ENCODE peak calls at places on chromosome 9, in five cellular contexts. One of them, this sample, is unnamed.
A peak's percentile ranks its signal among the peaks of the same experiment; 100 is the strongest.

GRCh38 chr9:135747311-135747710 is 45.3 kb downstream of the KCNT1 start:
- DNase-seq in GM12878: no peak
- DNase-seq in HCT116: no peak
- DNase-seq in K562: no peak
- DNase-seq in HepG2: no peak
- DNase-seq in this sample: no peak

GRCh38 chr9:14271078-14271673 is 42.8 kb downstream of the NFIB start:
- DNase-seq in GM12878: no peak
- DNase-seq in HCT116: no peak
- DNase-seq in K562: peak; percentile 6
- DNase-seq in HepG2: peak; percentile 64
- DNase-seq in this sample: peak; percentile 47

GRCh38 chr9:37542895-37543294 is 33.3 kb downstream of the FBXO10 start:
- DNase-seq in GM12878: no peak
- DNase-seq in HCT116: no peak
- DNase-seq in K562: no peak
- DNase-seq in HepG2: no peak
- DNase-seq in this sample: no peak

GRCh38 chr9:37950561-37950960 is 46.6 kb upstream of the SLC25A51 start:
- DNase-seq in GM12878: no peak
- DNase-seq in HCT116: no peak
- DNase-seq in K562: no peak
- DNase-seq in HepG2: no peak
- DNase-seq in this sample: peak; percentile 16

GRCh38 chr9:78407636-78408312 is 110.8 kb downstream of the PSAT1 start:
- DNase-seq in GM12878: no peak
- DNase-seq in HCT116: no peak
- DNase-seq in K562: no peak
- DNase-seq in HepG2: no peak
- DNase-seq in this sample: no peak

GRCh38 chr9:111633389-111633736 is 2.2 kb downstream of the DNAJC25 start:
- DNase-seq in GM12878: no peak
- DNase-seq in HCT116: no peak
- DNase-seq in K562: no peak
- DNase-seq in HepG2: no peak
- DNase-seq in this sample: no peak

GRCh38 chr9:106885451-106885850 is 22.5 kb downstream of the ZNF462 start:
- DNase-seq in GM12878: no peak
- DNase-seq in HCT116: no peak
- DNase-seq in K562: no peak
- DNase-seq in HepG2: no peak
- DNase-seq in this sample: no peak

GRCh38 chr9:28207657-28208056 is 634.4 kb upstream of the C9orf72 start:
- DNase-seq in GM12878: no peak
- DNase-seq in HCT116: no peak
- DNase-seq in K562: no peak
- DNase-seq in HepG2: no peak
- DNase-seq in this sample: no peak

GRCh38 chr9:117094493-117094892 is 320.4 kb downstream of the ASTN2 start:
- DNase-seq in GM12878: no peak
- DNase-seq in HCT116: no peak
- DNase-seq in K562: no peak
- DNase-seq in HepG2: no peak
- DNase-seq in this sample: no peak

GRCh38 chr9:38375572-38375963 is 16.9 kb upstream of the ALDH1B1 start:
- DNase-seq in GM12878: no peak
- DNase-seq in HCT116: no peak
- DNase-seq in K562: no peak
- DNase-seq in HepG2: no peak
- DNase-seq in this sample: no peak

GRCh38 chr9:1941989-1942388 is 73.2 kb upstream of the SMARCA2 start:
- DNase-seq in GM12878: no peak
- DNase-seq in HCT116: no peak
- DNase-seq in K562: no peak
- DNase-seq in HepG2: no peak
- DNase-seq in this sample: peak; percentile 39

GRCh38 chr9:14159440-14160222 is 154.3 kb downstream of the NFIB start:
- DNase-seq in GM12878: no peak
- DNase-seq in HCT116: no peak
- DNase-seq in K562: no peak
- DNase-seq in HepG2: no peak
- DNase-seq in this sample: no peak

GRCh38 chr9:91865041-91865440 is 85.0 kb downstream of the ROR2 start:
- DNase-seq in GM12878: no peak
- DNase-seq in HCT116: no peak
- DNase-seq in K562: no peak
- DNase-seq in HepG2: no peak
- DNase-seq in this sample: no peak

GRCh38 chr9:116095403-116095802 is 58.2 kb upstream of the PAPPA start:
- DNase-seq in GM12878: no peak
- DNase-seq in HCT116: no peak
- DNase-seq in K562: no peak
- DNase-seq in HepG2: no peak
- DNase-seq in this sample: no peak

GRCh38 chr9:109349431-109349846 is 28.6 kb upstream of the EPB41L4B start:
- DNase-seq in GM12878: no peak
- DNase-seq in HCT116: no peak
- DNase-seq in K562: no peak
- DNase-seq in HepG2: no peak
- DNase-seq in this sample: no peak

GRCh38 chr9:94719878-94720277 is 6.6 kb upstream of the AOPEP start:
- DNase-seq in GM12878: no peak
- DNase-seq in HCT116: no peak
- DNase-seq in K562: no peak
- DNase-seq in HepG2: no peak
- DNase-seq in this sample: no peak

GRCh38 chr9:75010570-75010969 is 17.5 kb downstream of the CARNMT1 start:
- DNase-seq in GM12878: no peak
- DNase-seq in HCT116: no peak
- DNase-seq in K562: no peak
- DNase-seq in HepG2: no peak
- DNase-seq in this sample: no peak

GRCh38 chr9:32456564-32456963 is 69.4 kb downstream of the RIGI start:
- DNase-seq in GM12878: no peak
- DNase-seq in HCT116: no peak
- DNase-seq in K562: no peak
- DNase-seq in HepG2: peak; percentile 82
- DNase-seq in this sample: no peak

GRCh38 chr9:114317665-114318357 is 5.1 kb upstream of the ORM1 start:
- DNase-seq in GM12878: no peak
- DNase-seq in HCT116: no peak
- DNase-seq in K562: no peak
- DNase-seq in HepG2: no peak
- DNase-seq in this sample: no peak

GRCh38 chr9:95810814-95811213 is 64.7 kb upstream of the ERCC6L2 start:
- DNase-seq in GM12878: no peak
- DNase-seq in HCT116: no peak
- DNase-seq in K562: no peak
- DNase-seq in HepG2: no peak
- DNase-seq in this sample: no peak

GRCh38 chr9:136835162-136835931 is 6.9 kb upstream of the AJM1 start:
- DNase-seq in GM12878: no peak
- DNase-seq in HCT116: no peak
- DNase-seq in K562: no peak
- DNase-seq in HepG2: no peak
- DNase-seq in this sample: no peak

GRCh38 chr9:89278551-89278950 is 32.4 kb upstream of the CKS2 start:
- DNase-seq in GM12878: no peak
- DNase-seq in HCT116: no peak
- DNase-seq in K562: no peak
- DNase-seq in HepG2: no peak
- DNase-seq in this sample: no peak

GRCh38 chr9:89992326-89993208 is 387.8 kb downstream of the GADD45G start:
- DNase-seq in GM12878: no peak
- DNase-seq in HCT116: no peak
- DNase-seq in K562: no peak
- DNase-seq in HepG2: no peak
- DNase-seq in this sample: no peak

GRCh38 chr9:68417762-68418161 is 61.4 kb downstream of the PGM5 start:
- DNase-seq in GM12878: no peak
- DNase-seq in HCT116: no peak
- DNase-seq in K562: no peak
- DNase-seq in HepG2: no peak
- DNase-seq in this sample: no peak

GRCh38 chr9:33287087-33287490 is 3.2 kb upstream of the NFX1 start:
- DNase-seq in GM12878: no peak
- DNase-seq in HCT116: peak; percentile 46
- DNase-seq in K562: peak; percentile 32
- DNase-seq in HepG2: peak; percentile 67
- DNase-seq in this sample: peak; percentile 85

GRCh38 chr9:551986-552930 is 289.2 kb upstream of the DMRT1 start:
- DNase-seq in GM12878: no peak
- DNase-seq in HCT116: no peak
- DNase-seq in K562: no peak
- DNase-seq in HepG2: no peak
- DNase-seq in this sample: no peak

GRCh38 chr9:109313351-109313750 is 7.5 kb downstream of the EPB41L4B start:
- DNase-seq in GM12878: no peak
- DNase-seq in HCT116: no peak
- DNase-seq in K562: no peak
- DNase-seq in HepG2: peak; percentile 50
- DNase-seq in this sample: no peak

GRCh38 chr9:134374301-134375010 is 48.2 kb downstream of the RXRA start:
- DNase-seq in GM12878: no peak
- DNase-seq in HCT116: no peak
- DNase-seq in K562: no peak
- DNase-seq in HepG2: no peak
- DNase-seq in this sample: no peak

GRCh38 chr9:110030632-110031031 is 177.3 kb downstream of the C9orf152 start:
- DNase-seq in GM12878: no peak
- DNase-seq in HCT116: no peak
- DNase-seq in K562: no peak
- DNase-seq in HepG2: no peak
- DNase-seq in this sample: no peak

GRCh38 chr9:83219154-83219923 is 156.4 kb upstream of the RASEF start:
- DNase-seq in GM12878: no peak
- DNase-seq in HCT116: peak; percentile 47
- DNase-seq in K562: peak; percentile 26
- DNase-seq in HepG2: peak; percentile 77
- DNase-seq in this sample: peak; percentile 96

DNA sequence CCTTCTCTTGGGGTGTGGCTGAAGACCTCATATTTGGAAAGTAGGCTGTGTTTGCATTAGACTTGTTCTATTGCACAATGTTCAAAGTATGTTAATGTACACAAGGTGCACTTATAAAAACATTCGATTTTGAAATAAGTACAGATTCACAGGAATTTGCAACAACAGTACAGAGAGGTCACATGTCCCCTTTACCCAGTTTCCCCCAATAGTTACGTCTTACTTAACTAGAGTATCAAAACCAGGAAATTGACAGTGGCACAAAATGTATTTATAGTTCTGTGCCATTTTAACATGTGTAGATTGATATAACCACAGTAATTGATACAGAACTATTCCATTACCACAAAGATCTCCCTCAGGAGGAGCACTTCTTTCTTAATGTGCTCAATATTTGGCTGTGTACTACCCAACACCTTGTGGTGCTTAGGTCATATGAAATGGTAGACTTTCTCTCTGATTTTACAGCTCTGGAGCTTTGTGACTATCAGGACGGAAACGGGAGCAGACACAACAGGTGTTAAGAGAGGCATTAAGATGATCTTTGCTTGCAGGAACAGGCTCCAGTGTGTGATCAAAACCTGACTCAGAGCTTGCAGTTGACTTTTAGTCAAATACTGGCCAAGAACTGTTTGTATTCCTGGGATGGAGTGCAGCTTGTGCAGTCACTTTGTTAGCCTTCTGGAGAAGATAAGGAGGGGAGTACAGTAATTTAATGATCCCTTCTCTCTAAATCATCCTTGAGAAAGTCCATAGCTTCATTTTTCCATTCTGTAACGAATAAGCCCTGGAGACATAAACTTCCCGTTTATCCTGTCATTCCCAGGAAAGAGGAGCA is 2.7 kb upstream of the STOM start:
- DNase-seq in GM12878: no peak
- DNase-seq in HCT116: no peak
- DNase-seq in K562: peak; percentile 46
- DNase-seq in HepG2: peak; percentile 94
- DNase-seq in this sample: no peak
- H3K4me1 ChIP-seq in GM12878: peaks cover 7% of the 10 kb centered on the region
- H3K4me1 ChIP-seq in HCT116: no peaks in the 10 kb centered on the region
- H3K4me1 ChIP-seq in K562: peaks cover 30% of the 10 kb centered on the region
- H3K4me1 ChIP-seq in HepG2: peaks cover 58% of the 10 kb centered on the region
- H3K4me1 ChIP-seq in this sample: peaks cover 13% of the 10 kb centered on the region

GRCh38 chr9:108286807-108287206 is 569.0 kb downstream of the ACTL7B start:
- DNase-seq in GM12878: no peak
- DNase-seq in HCT116: no peak
- DNase-seq in K562: no peak
- DNase-seq in HepG2: no peak
- DNase-seq in this sample: no peak

GRCh38 chr9:108296056-108296455 is 559.7 kb downstream of the ACTL7B start:
- DNase-seq in GM12878: no peak
- DNase-seq in HCT116: no peak
- DNase-seq in K562: no peak
- DNase-seq in HepG2: no peak
- DNase-seq in this sample: no peak

GRCh38 chr9:108291586-108291932 is 564.2 kb downstream of the ACTL7B start:
- DNase-seq in GM12878: no peak
- DNase-seq in HCT116: no peak
- DNase-seq in K562: no peak
- DNase-seq in HepG2: no peak
- DNase-seq in this sample: no peak

GRCh38 chr9:108290839-108291585 is 564.8 kb downstream of the ACTL7B start:
- DNase-seq in GM12878: no peak
- DNase-seq in HCT116: no peak
- DNase-seq in K562: no peak
- DNase-seq in HepG2: no peak
- DNase-seq in this sample: no peak
- TF ChIP-seq REST in GM12878: no peak
- TF ChIP-seq REST in HCT116: no peak
- TF ChIP-seq REST in K562: no peak
- TF ChIP-seq REST in HepG2: no peak
- TF ChIP-seq REST in this sample: no peak

GRCh38 chr9:21970001-21970799 is 24.0 kb downstream of the CDKN2A start:
- DNase-seq in GM12878: no peak
- DNase-seq in HCT116: no peak
- DNase-seq in K562: no peak
- DNase-seq in HepG2: no peak
- DNase-seq in this sample: peak; percentile 44

GRCh38 chr9:21970800-21971620 is 23.2 kb downstream of the CDKN2A start:
- DNase-seq in GM12878: no peak
- DNase-seq in HCT116: no peak
- DNase-seq in K562: no peak
- DNase-seq in HepG2: no peak
- DNase-seq in this sample: peak; percentile 50

GRCh38 chr9:21967707-21968106 is 26.5 kb downstream of the CDKN2A start:
- DNase-seq in GM12878: no peak
- DNase-seq in HCT116: no peak
- DNase-seq in K562: no peak
- DNase-seq in HepG2: no peak
- DNase-seq in this sample: peak; percentile 26

GRCh38 chr9:21968331-21969010 is 25.7 kb downstream of the CDKN2A start:
- DNase-seq in GM12878: no peak
- DNase-seq in HCT116: no peak
- DNase-seq in K562: no peak
- DNase-seq in HepG2: no peak
- DNase-seq in this sample: peak; percentile 59

GRCh38 chr9:21969011-21969935 is 24.9 kb downstream of the CDKN2A start:
- DNase-seq in GM12878: no peak
- DNase-seq in HCT116: no peak
- DNase-seq in K562: no peak
- DNase-seq in HepG2: no peak
- DNase-seq in this sample: peak; percentile 93
- TF ChIP-seq EZH2 in GM12878: no peak
- TF ChIP-seq EZH2 in HCT116: no peak
- TF ChIP-seq EZH2 in K562: no peak
- TF ChIP-seq EZH2 in HepG2: no peak
- TF ChIP-seq EZH2 in this sample: peak; percentile 80

GRCh38 chr9:93134740-93135444 is 841 bp upstream of the NINJ1 start:
- DNase-seq in GM12878: no peak
- DNase-seq in HCT116: no peak
- DNase-seq in K562: no peak
- DNase-seq in HepG2: no peak
- DNase-seq in this sample: no peak
- H3K4me1 ChIP-seq in GM12878: peaks cover 28% of the 10 kb centered on the region
- H3K4me1 ChIP-seq in HCT116: peaks cover 17% of the 10 kb centered on the region
- H3K4me1 ChIP-seq in K562: peaks cover 16% of the 10 kb centered on the region
- H3K4me1 ChIP-seq in HepG2: peaks cover 77% of the 10 kb centered on the region
- H3K4me1 ChIP-seq in this sample: peaks cover 12% of the 10 kb centered on the region